ENCODE peak calls at places on chromosomes 6 and 20, in eight cellular contexts. One of them, this sample, is unnamed.

GRCh38 chr6:27280064-27280539 is 32.0 kb downstream of the POM121L2 start:
- DNase-seq in H9: peak
- DNase-seq in CD4-positive, alpha-beta T cell: no peak
- DNase-seq in ELR: peak
- DNase-seq in activated T-cell treated with anti-CD3 and anti-CD28 coated beads, Interleukin-2, amount 50 U/mL, for 72 hours: no peak
- DNase-seq in stimulated activated CD4-positive, alpha-beta T cell treated with anti-CD3 and anti-CD28 coated beads, Interleukin-4, amount 100 ng/mL, for 48 hours: peak
- DNase-seq in neuronal stem cell: no peak
- DNase-seq in colonic mucosa: peak
- DNase-seq in this sample: peak

GRCh38 chr6:42417641-42418112 is 34.0 kb downstream of the TRERF1 start:
- DNase-seq in H9: no peak
- DNase-seq in CD4-positive, alpha-beta T cell: peak
- DNase-seq in ELR: no peak
- DNase-seq in activated T-cell treated with anti-CD3 and anti-CD28 coated beads, Interleukin-2, amount 50 U/mL, for 72 hours: peak
- DNase-seq in stimulated activated CD4-positive, alpha-beta T cell treated with anti-CD3 and anti-CD28 coated beads, Interleukin-4, amount 100 ng/mL, for 48 hours: no peak
- DNase-seq in neuronal stem cell: no peak
- DNase-seq in colonic mucosa: no peak
- DNase-seq in this sample: no peak

GRCh38 chr20:50594591-50595432 is 84.6 kb downstream of the PTPN1 start:
- DNase-seq in H9: peak
- DNase-seq in CD4-positive, alpha-beta T cell: no peak
- DNase-seq in ELR: peak
- DNase-seq in activated T-cell treated with anti-CD3 and anti-CD28 coated beads, Interleukin-2, amount 50 U/mL, for 72 hours: no peak
- DNase-seq in stimulated activated CD4-positive, alpha-beta T cell treated with anti-CD3 and anti-CD28 coated beads, Interleukin-4, amount 100 ng/mL, for 48 hours: no peak
- DNase-seq in neuronal stem cell: no peak
- DNase-seq in colonic mucosa: no peak
- DNase-seq in this sample: no peak

GRCh38 chr6:26175428-26176181 is 88.4 kb downstream of the HFE start:
- DNase-seq in H9: no peak
- DNase-seq in CD4-positive, alpha-beta T cell: peak
- DNase-seq in ELR: peak
- DNase-seq in activated T-cell treated with anti-CD3 and anti-CD28 coated beads, Interleukin-2, amount 50 U/mL, for 72 hours: peak
- DNase-seq in stimulated activated CD4-positive, alpha-beta T cell treated with anti-CD3 and anti-CD28 coated beads, Interleukin-4, amount 100 ng/mL, for 48 hours: no peak
- DNase-seq in neuronal stem cell: peak
- DNase-seq in colonic mucosa: peak
- DNase-seq in this sample: peak

GRCh38 chr6:167401525-167402194 is 76.8 kb downstream of the TTLL2 start:
- DNase-seq in H9: peak
- DNase-seq in CD4-positive, alpha-beta T cell: no peak
- DNase-seq in ELR: no peak
- DNase-seq in activated T-cell treated with anti-CD3 and anti-CD28 coated beads, Interleukin-2, amount 50 U/mL, for 72 hours: no peak
- DNase-seq in stimulated activated CD4-positive, alpha-beta T cell treated with anti-CD3 and anti-CD28 coated beads, Interleukin-4, amount 100 ng/mL, for 48 hours: no peak
- DNase-seq in neuronal stem cell: no peak
- DNase-seq in colonic mucosa: peak
- DNase-seq in this sample: no peak

GRCh38 chr20:49288250-49288751 is 10.4 kb upstream of the ZNFX1 start:
- DNase-seq in H9: no peak
- DNase-seq in CD4-positive, alpha-beta T cell: no peak
- DNase-seq in ELR: peak
- DNase-seq in activated T-cell treated with anti-CD3 and anti-CD28 coated beads, Interleukin-2, amount 50 U/mL, for 72 hours: no peak
- DNase-seq in stimulated activated CD4-positive, alpha-beta T cell treated with anti-CD3 and anti-CD28 coated beads, Interleukin-4, amount 100 ng/mL, for 48 hours: no peak
- DNase-seq in neuronal stem cell: no peak
- DNase-seq in colonic mucosa: no peak
- DNase-seq in this sample: no peak

GRCh38 chr6:144953552-144954240 is 668.6 kb downstream of the UTRN start:
- DNase-seq in H9: no peak
- DNase-seq in CD4-positive, alpha-beta T cell: no peak
- DNase-seq in ELR: peak
- DNase-seq in activated T-cell treated with anti-CD3 and anti-CD28 coated beads, Interleukin-2, amount 50 U/mL, for 72 hours: no peak
- DNase-seq in stimulated activated CD4-positive, alpha-beta T cell treated with anti-CD3 and anti-CD28 coated beads, Interleukin-4, amount 100 ng/mL, for 48 hours: no peak
- DNase-seq in neuronal stem cell: no peak
- DNase-seq in colonic mucosa: no peak
- DNase-seq in this sample: no peak

GRCh38 chr20:39195495-39196129 is 233.5 kb downstream of the DHX35 start:
- DNase-seq in H9: no peak
- DNase-seq in CD4-positive, alpha-beta T cell: no peak
- DNase-seq in ELR: no peak
- DNase-seq in activated T-cell treated with anti-CD3 and anti-CD28 coated beads, Interleukin-2, amount 50 U/mL, for 72 hours: no peak
- DNase-seq in stimulated activated CD4-positive, alpha-beta T cell treated with anti-CD3 and anti-CD28 coated beads, Interleukin-4, amount 100 ng/mL, for 48 hours: no peak
- DNase-seq in neuronal stem cell: peak
- DNase-seq in colonic mucosa: no peak
- DNase-seq in this sample: no peak